ENCODE peak calls at places on chromosomes 5 and 9, in eight cellular contexts. G is endothelial cell, J is non-pigmented ciliary epithelial cell, F is posterior vena cava, R is fibroblast of the conjunctiva, U is NCI-H1105, O is neural progenitor cell, T is nucleus accumbens. X is an unnamed sample.

GRCh38 chr5:10330511-10331105 is 22.9 kb upstream of the MARCHF6 start:
- DNase-seq in G (no peak), J (no peak), F (no peak), R (no peak), U (no peak), O (no peak), T (no peak), X (no peak)

GRCh38 chr9:126116351-126117157 is 210.1 kb upstream of the MVB12B start:
- DNase-seq in G (no peak), J (no peak), F (peak), R (no peak), U (no peak), O (peak), T (no peak), X (no peak)

GRCh38 chr9:25678846-25679360 is 659 bp upstream of the TUSC1 start:
- DNase-seq in G (no peak), J (no peak), F (no peak), R (no peak), U (no peak), O (no peak), T (no peak), X (no peak)

GRCh38 chr5:180423598-180423997 is 70.5 kb upstream of the GFPT2 start:
- DNase-seq in G (no peak), J (no peak), F (peak), R (no peak), U (no peak), O (no peak), T (no peak), X (no peak)

GRCh38 chr9:93577940-93578682 is 1.7 kb downstream of the PHF2 start:
- DNase-seq in G (no peak), J (no peak), F (peak), R (no peak), U (no peak), O (no peak), T (no peak), X (no peak)

GRCh38 chr9:18604971-18605370 is 131.0 kb downstream of the ADAMTSL1 start:
- DNase-seq in G (no peak), J (no peak), F (no peak), R (no peak), U (no peak), O (no peak), T (no peak), X (no peak)

GRCh38 chr9:136656795-136657611 is 5.7 kb upstream of the EGFL7 start:
- DNase-seq in G (no peak), J (no peak), F (no peak), R (no peak), U (no peak), O (no peak), T (no peak), X (no peak)

GRCh38 chr5:36724429-36725332 is 118.3 kb downstream of the SLC1A3 start:
- DNase-seq in G (no peak), J (no peak), F (peak), R (no peak), U (no peak), O (no peak), T (no peak), X (no peak)

GRCh38 chr5:77239126-77239741 is 28.8 kb downstream of the PDE8B start:
- DNase-seq in G (no peak), J (no peak), F (no peak), R (no peak), U (no peak), O (no peak), T (no peak), X (no peak)

GRCh38 chr9:21682376-21682775 is 120.1 kb upstream of the MTAP start:
- DNase-seq in G (no peak), J (no peak), F (no peak), R (no peak), U (no peak), O (no peak), T (no peak), X (no peak)

GRCh38 chr5:14501353-14502162 is 80.0 kb upstream of the OTULINL start:
- DNase-seq in G (no peak), J (no peak), F (peak), R (no peak), U (no peak), O (no peak), T (no peak), X (no peak)

GRCh38 chr9:77016111-77016525 is 3.3 kb upstream of the FOXB2 start:
- DNase-seq in G (peak), J (no peak), F (no peak), R (no peak), U (no peak), O (peak), T (no peak), X (no peak)